ENCODE peak calls at places on chromosomes 12 and 14, in seven cellular contexts. C, J, E, S, V, K and L are unnamed samples.

GRCh38 chr14:91367173-91368171 is 50.1 kb downstream of the CCDC88C start:
- DNase-seq in C (no peak), J (no peak), E (no peak), S (no peak), V (peak), K (peak), L (peak)

GRCh38 chr14:99023371-99023770 is 248.6 kb downstream of the BCL11B start:
- DNase-seq in C (no peak), J (no peak), E (no peak), S (no peak), V (no peak), K (no peak), L (no peak)

GRCh38 chr14:89379891-89380820 is 36.9 kb downstream of the FOXN3 start:
- DNase-seq in C (no peak), J (no peak), E (no peak), S (no peak), V (no peak), K (no peak), L (no peak)

GRCh38 chr12:49491823-49492222 is 47.0 kb upstream of the KCNH3 start:
- DNase-seq in C (no peak), J (no peak), E (no peak), S (no peak), V (no peak), K (no peak), L (no peak)

GRCh38 chr14:74921053-74921620 is 1.9 kb downstream of the RPS6KL1 start:
- DNase-seq in C (no peak), J (no peak), E (no peak), S (no peak), V (no peak), K (no peak), L (no peak)

GRCh38 chr12:124136796-124137195 is 158.1 kb upstream of the RFLNA start:
- DNase-seq in C (no peak), J (no peak), E (no peak), S (no peak), V (no peak), K (no peak), L (no peak)

GRCh38 chr12:111469406-111469805 is 63.7 kb downstream of the SH2B3 start:
- DNase-seq in C (no peak), J (no peak), E (no peak), S (no peak), V (no peak), K (no peak), L (no peak)

GRCh38 chr12:104276192-104277131 is 27.1 kb upstream of the EID3 start:
- DNase-seq in C (no peak), J (no peak), E (peak), S (no peak), V (no peak), K (no peak), L (peak)

GRCh38 chr14:104939666-104940410 is 15.2 kb downstream of the PLD4 start:
- DNase-seq in C (no peak), J (no peak), E (no peak), S (no peak), V (no peak), K (no peak), L (no peak)

GRCh38 chr12:2876431-2877046 is 435 bp downstream of the FOXM1 start:
- DNase-seq in C (peak), J (no peak), E (no peak), S (no peak), V (peak), K (no peak), L (no peak)

GRCh38 chr12:60100150-60100549 is 504.3 kb downstream of the SLC16A7 start:
- DNase-seq in C (no peak), J (no peak), E (no peak), S (no peak), V (no peak), K (no peak), L (no peak)

GRCh38 chr12:79547044-79547734 is 143.6 kb downstream of the PAWR start:
- DNase-seq in C (no peak), J (no peak), E (no peak), S (no peak), V (no peak), K (peak), L (no peak)

GRCh38 chr12:65419284-65420072 is 141.0 kb downstream of the MSRB3 start:
- DNase-seq in C (no peak), J (no peak), E (no peak), S (no peak), V (no peak), K (no peak), L (no peak)

GRCh38 chr12:447132-447531 is 12.6 kb upstream of the B4GALNT3 start:
- DNase-seq in C (no peak), J (no peak), E (no peak), S (no peak), V (no peak), K (no peak), L (no peak)

GRCh38 chr12:32788405-32788804 is 32.7 kb upstream of the YARS2 start:
- DNase-seq in C (no peak), J (no peak), E (no peak), S (no peak), V (no peak), K (no peak), L (no peak)

GRCh38 chr12:115267464-115267863 is 583.5 kb upstream of the TBX3 start:
- DNase-seq in C (no peak), J (no peak), E (no peak), S (no peak), V (no peak), K (no peak), L (no peak)

GRCh38 chr12:7959278-7960063 is 23.5 kb upstream of the SLC2A3 start:
- DNase-seq in C (no peak), J (no peak), E (no peak), S (no peak), V (peak), K (peak), L (no peak)

GRCh38 chr12:5430639-5431603 is 987 bp upstream of the NTF3 start:
- DNase-seq in C (peak), J (no peak), E (no peak), S (no peak), V (no peak), K (peak), L (no peak)

GRCh38 chr12:68245071-68246021 is 8.1 kb downstream of the IL22 start:
- DNase-seq in C (no peak), J (no peak), E (no peak), S (no peak), V (no peak), K (no peak), L (no peak)

GRCh38 chr14:35332517-35333346 is 40.5 kb downstream of the PSMA6 start:
- DNase-seq in C (no peak), J (no peak), E (peak), S (no peak), V (peak), K (no peak), L (no peak)

GRCh38 chr12:125983094-125983783 is 918.0 kb downstream of the AACS start:
- DNase-seq in C (peak), J (no peak), E (no peak), S (no peak), V (peak), K (no peak), L (no peak)

GRCh38 chr12:95637471-95638155 is 86.3 kb upstream of the USP44 start:
- DNase-seq in C (no peak), J (no peak), E (no peak), S (no peak), V (no peak), K (peak), L (no peak)